ENCODE peak calls at places on chromosomes 2 and 18, in six cellular contexts. O, I, Z, R, U and B are unnamed samples.

GRCh38 chr2:21043744-21044532 is at the start of gene APOB:
- DNase-seq in R (peak), O (no peak), U (no peak), I (peak), Z (no peak), B (peak)

GRCh38 chr18:59866551-59866950 is 33.2 kb upstream of the PMAIP1 start:
- DNase-seq in O (no peak), I (no peak), R (no peak), Z (no peak), U (no peak), B (no peak)

GRCh38 chr2:203775684-203776083 is 69.2 kb downstream of the CD28 start:
- DNase-seq in O (no peak), Z (no peak), I (no peak), U (peak), R (no peak), B (no peak)

GRCh38 chr18:50651334-50651733 is 91.4 kb downstream of the MAPK4 start:
- DNase-seq in U (no peak), O (no peak), R (no peak), Z (no peak), I (no peak), B (no peak)

GRCh38 chr2:231256494-231256893 is 58.1 kb downstream of the ARMC9 start:
- DNase-seq in Z (no peak), O (no peak), I (no peak), R (no peak), U (no peak), B (no peak)

GRCh38 chr2:55519908-55520885 is 679 bp downstream of the CFAP36 start:
- DNase-seq in I (peak), O (peak), R (peak), Z (peak), U (peak), B (no peak)

GRCh38 chr2:108169982-108170625 is 69.7 kb upstream of the SULT1C3 start:
- DNase-seq in R (no peak), O (peak), I (peak), U (peak), Z (no peak), B (no peak)

GRCh38 chr2:133862400-133862977 is 294.2 kb upstream of the NCKAP5 start:
- DNase-seq in R (no peak), Z (no peak), I (no peak), U (peak), O (peak), B (no peak)

GRCh38 chr2:150484461-150484931 is 3.0 kb downstream of the RND3 start:
- DNase-seq in U (peak), O (peak), Z (no peak), R (peak), I (peak), B (no peak)

GRCh38 chr2:50840346-50841124 is 191.4 kb downstream of the NRXN1 start:
- DNase-seq in I (no peak), O (no peak), Z (no peak), R (no peak), U (no peak), B (no peak)

GRCh38 chr2:232420463-232421188 is 14.0 kb downstream of the ALPG start:
- DNase-seq in O (no peak), Z (no peak), R (peak), I (peak), U (no peak), B (peak)

GRCh38 chr2:86785456-86785855 is 5.3 kb downstream of the CD8A start:
- DNase-seq in U (no peak), Z (no peak), I (no peak), R (no peak), O (no peak), B (peak)

GRCh38 chr2:100924520-100925451 is 77.3 kb upstream of the RPL31 start:
- DNase-seq in O (peak), U (peak), Z (peak), I (no peak), R (no peak), B (no peak)

GRCh38 chr2:235390108-235390815 is 103.6 kb upstream of the AGAP1 start:
- DNase-seq in Z (no peak), R (no peak), U (peak), O (peak), I (no peak), B (no peak)

GRCh38 chr2:239884875-239885274 is 140.3 kb downstream of the NDUFA10 start:
- DNase-seq in O (no peak), I (no peak), R (no peak), Z (no peak), U (no peak), B (no peak)

GRCh38 chr2:234635284-234635683 is 138.4 kb upstream of the ARL4C start:
- DNase-seq in U (peak), O (peak), Z (no peak), R (no peak), I (no peak), B (no peak)

GRCh38 chr2:156455366-156455975 is 19.3 kb downstream of the GPD2 start:
- DNase-seq in U (peak), I (no peak), Z (no peak), O (peak), R (no peak), B (no peak)

GRCh38 chr2:85920810-85921545 is 32.2 kb upstream of the ST3GAL5 start:
- DNase-seq in Z (peak), I (no peak), U (peak), O (peak), R (no peak), B (no peak)

GRCh38 chr2:43127208-43127940 is 99.0 kb downstream of the ZFP36L2 start:
- DNase-seq in I (peak), Z (peak), R (peak), U (no peak), O (peak), B (peak)

GRCh38 chr2:148577845-148578492 is 66.6 kb upstream of the EPC2 start:
- DNase-seq in O (no peak), Z (no peak), U (no peak), I (no peak), R (no peak), B (no peak)

GRCh38 chr2:21258082-21258481 is 134.3 kb downstream of the TDRD15 start:
- DNase-seq in Z (no peak), I (no peak), U (peak), R (peak), O (no peak), B (no peak)

GRCh38 chr2:20567159-20567925 is 83.6 kb downstream of the HS1BP3 start:
- DNase-seq in Z (no peak), I (no peak), R (peak), O (no peak), U (no peak), B (no peak)

GRCh38 chr2:189628817-189629552 is 32.3 kb upstream of the ASNSD1 start:
- DNase-seq in R (no peak), O (no peak), I (no peak), U (no peak), Z (no peak), B (no peak)
- TF ChIP-seq CTCF in R (no peak), O (no peak), I (no peak), U (no peak), Z (peak), B (peak)

DNA sequence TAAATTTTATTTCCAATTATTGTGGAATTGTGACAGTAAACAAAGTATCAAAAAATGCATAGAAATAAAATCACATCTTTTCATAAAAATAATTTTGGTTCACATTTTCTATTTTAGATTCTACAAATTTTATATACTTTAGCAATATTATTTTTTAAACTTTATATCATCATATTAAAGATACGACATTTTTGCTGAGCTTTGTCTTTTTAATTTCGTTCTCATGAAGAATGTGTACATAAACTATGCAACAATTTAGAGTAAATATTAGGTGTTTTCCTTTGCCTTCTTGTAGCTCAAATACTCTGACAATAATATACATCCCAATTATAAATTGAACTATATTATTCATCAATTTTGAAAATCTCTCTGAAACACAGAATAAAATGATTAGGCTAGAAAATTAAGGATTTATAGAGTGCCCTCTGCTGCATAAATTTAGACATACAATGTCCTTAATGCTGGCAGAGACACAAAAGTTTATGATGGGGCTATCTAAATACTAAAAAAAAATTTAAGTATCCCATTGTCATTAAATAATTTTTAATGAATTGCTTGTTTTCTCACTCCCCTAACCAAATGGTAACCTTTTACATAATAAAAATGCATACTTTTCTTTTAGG is 45.7 kb downstream of the CCDC102B start:
- DNase-seq in I (no peak), U (peak), Z (no peak), R (no peak), O (peak), B (no peak)
- TF ChIP-seq CTCF in I (peak), U (peak), Z (peak), R (no peak), O (peak), B (no peak)

GRCh38 chr2:113276216-113276905 is 2.4 kb downstream of the PAX8 start:
- DNase-seq in I (no peak), O (no peak), U (no peak), Z (no peak), R (no peak), B (no peak)

GRCh38 chr2:113272463-113272862 is 6.3 kb downstream of the PAX8 start:
- DNase-seq in U (no peak), I (no peak), Z (no peak), R (no peak), O (no peak), B (no peak)

GRCh38 chr2:113273031-113273551 is 5.6 kb downstream of the PAX8 start:
- DNase-seq in I (peak), R (peak), Z (no peak), O (no peak), U (peak), B (no peak)

GRCh38 chr2:113275556-113276215 is 3.0 kb downstream of the PAX8 start:
- DNase-seq in U (no peak), Z (no peak), R (peak), O (no peak), I (peak), B (no peak)

GRCh38 chr2:113274427-113274826 is 4.3 kb downstream of the PAX8 start:
- DNase-seq in I (no peak), Z (no peak), O (no peak), R (no peak), U (no peak), B (no peak)
- TF ChIP-seq CTCF in I (no peak), Z (no peak), O (no peak), R (no peak), U (no peak), B (no peak)

GRCh38 chr2:47509981-47510380 is 107.0 kb downstream of the MSH2 start:
- DNase-seq in O (no peak), I (no peak), U (no peak), R (no peak), Z (no peak), B (no peak)

GRCh38 chr2:47512581-47513083 is 109.7 kb downstream of the MSH2 start:
- DNase-seq in R (no peak), O (no peak), I (peak), U (peak), Z (no peak), B (no peak)

GRCh38 chr2:47508641-47509040 is 105.7 kb downstream of the MSH2 start:
- DNase-seq in Z (no peak), U (no peak), O (no peak), R (no peak), I (no peak), B (no peak)

GRCh38 chr2:47509250-47509649 is 106.3 kb downstream of the MSH2 start:
- DNase-seq in O (no peak), I (no peak), U (no peak), Z (no peak), R (no peak), B (no peak)

DNA sequence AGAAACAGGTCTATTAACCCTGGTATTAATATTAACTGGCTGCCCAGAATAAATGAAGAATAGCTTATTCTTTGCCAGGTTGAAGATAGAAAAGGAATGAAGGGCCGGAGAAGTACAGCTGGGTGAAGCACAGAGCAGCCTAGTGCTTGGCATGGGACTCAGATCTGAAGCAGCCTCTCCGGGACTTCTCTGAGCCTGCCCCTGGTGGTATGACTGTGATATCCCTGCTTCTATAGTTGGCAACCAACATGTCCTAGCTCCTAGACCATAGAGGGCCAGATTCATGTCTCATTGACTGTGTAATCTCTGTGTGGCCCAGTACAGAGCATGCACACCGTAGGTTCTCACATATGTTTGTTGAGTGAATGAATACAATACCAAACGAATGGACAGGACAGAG is 107.8 kb downstream of the MSH2 start:
- DNase-seq in Z (no peak), R (no peak), I (no peak), O (no peak), U (no peak), B (no peak)
- TF ChIP-seq CTCF in Z (peak), R (no peak), I (peak), O (no peak), U (peak), B (no peak)

GRCh38 chr2:240968731-240969624 is 29.4 kb upstream of the SNED1 start:
- DNase-seq in O (no peak), I (peak), Z (peak), R (peak), U (no peak), B (peak)

GRCh38 chr2:240966906-240967680 is 31.3 kb upstream of the SNED1 start:
- DNase-seq in I (no peak), U (no peak), O (no peak), Z (no peak), R (peak), B (peak)

GRCh38 chr2:240965905-240966456 is 32.4 kb upstream of the SNED1 start:
- DNase-seq in U (no peak), Z (no peak), I (no peak), R (peak), O (no peak), B (peak)

GRCh38 chr2:240966457-240966905 is 31.9 kb upstream of the SNED1 start:
- DNase-seq in O (no peak), Z (peak), U (no peak), I (no peak), R (peak), B (peak)

DNA sequence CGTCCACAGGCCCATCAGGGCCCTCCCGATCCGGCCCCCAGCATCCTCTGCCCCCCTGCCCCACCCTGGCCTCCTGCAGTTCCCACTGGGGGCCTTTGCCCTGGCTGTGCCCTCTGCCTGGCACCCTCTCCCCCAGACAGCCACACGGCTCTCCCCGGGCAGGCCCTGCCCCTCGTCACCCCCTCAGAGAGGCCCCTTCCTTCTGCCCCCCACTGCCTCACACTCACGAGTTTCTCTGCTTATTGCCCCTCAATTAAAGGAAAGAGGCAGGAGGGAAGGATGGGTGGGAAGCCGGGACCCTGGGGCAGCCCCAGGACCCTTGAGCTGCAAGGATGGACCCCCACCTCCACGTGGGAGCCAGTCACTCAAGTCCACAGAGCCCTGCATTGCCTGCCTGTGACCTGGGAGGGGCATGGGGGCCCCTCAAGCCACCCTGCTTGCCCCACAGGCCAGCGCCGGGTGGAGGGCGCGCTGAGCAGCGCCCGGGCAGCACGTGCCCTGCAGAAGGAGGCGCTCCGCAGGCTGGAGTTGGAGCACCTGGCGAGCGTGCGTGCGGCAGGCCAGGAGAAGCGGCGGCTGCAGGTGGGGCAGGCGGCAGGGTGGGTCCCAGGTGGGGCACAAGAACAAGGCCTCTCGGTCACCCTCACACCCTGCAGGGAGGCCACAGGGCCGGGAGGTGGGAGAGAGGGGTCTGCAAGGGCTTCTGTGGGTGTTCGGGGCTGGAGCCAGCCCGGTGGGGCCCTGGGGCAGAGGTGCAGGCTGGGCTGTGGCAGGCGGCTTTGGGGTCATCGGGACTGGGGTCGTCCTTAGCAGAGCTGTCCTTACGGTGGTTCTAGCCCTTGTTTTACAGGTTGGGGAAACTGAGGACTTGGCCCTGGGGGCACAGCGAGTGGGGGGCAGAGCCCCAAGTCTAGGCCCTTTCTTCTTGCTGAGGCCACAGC is 30.5 kb upstream of the SNED1 start:
- DNase-seq in Z (no peak), U (no peak), I (no peak), O (no peak), R (no peak), B (peak)
- TF ChIP-seq CTCF in Z (no peak), U (no peak), I (no peak), O (no peak), R (no peak), B (no peak)

GRCh38 chr2:201275991-201276390 is 15.7 kb downstream of the CASP8 start:
- DNase-seq in R (no peak), I (no peak), U (no peak), O (no peak), Z (no peak), B (no peak)
- TF ChIP-seq CTCF in R (no peak), I (no peak), U (no peak), O (no peak), Z (no peak), B (no peak)

GRCh38 chr2:73939419-73939818 is 12.7 kb downstream of the DGUOK start:
- DNase-seq in I (no peak), U (peak), O (peak), R (no peak), Z (peak), B (no peak)
- TF ChIP-seq CTCF in I (peak), U (no peak), O (peak), R (no peak), Z (peak), B (no peak)